ENCODE peak calls at places on chromosomes 7 and 10, in four cellular contexts. G is sigmoid colon, P is upper lobe of left lung, F is stomach. D is an unnamed sample.

GRCh38 chr7:51123322-51124021 is 193.1 kb downstream of the COBL start:
- DNase-seq in G (no peak), P (peak; percentile 48), F (no peak), D (no peak)

GRCh38 chr10:33483124-33483794 is 148.8 kb upstream of the NRP1 start:
- DNase-seq in G (no peak), P (no peak), F (no peak), D (no peak)

GRCh38 chr10:64394744-64395143 is 873.5 kb downstream of the REEP3 start:
- DNase-seq in G (no peak), P (no peak), F (no peak), D (no peak)

GRCh38 chr7:70415179-70415972 is 716.6 kb upstream of the GALNT17 start:
- DNase-seq in G (no peak), P (no peak), F (no peak), D (no peak)

GRCh38 chr7:71636329-71636728 is 504.4 kb downstream of the GALNT17 start:
- DNase-seq in G (no peak), P (peak; percentile 24), F (no peak), D (no peak)

GRCh38 chr7:130356760-130357611 is 12.4 kb downstream of the CPA5 start:
- DNase-seq in G (peak; percentile 91), P (peak; percentile 12), F (no peak), D (peak; percentile 26)

GRCh38 chr10:97882142-97883091 is 32.8 kb downstream of the GOLGA7B start:
- DNase-seq in G (no peak), P (peak; percentile 63), F (peak; percentile 74), D (no peak)

GRCh38 chr10:44335330-44336021 is 49.4 kb downstream of the CXCL12 start:
- DNase-seq in G (no peak), P (no peak), F (no peak), D (no peak)

GRCh38 chr7:14687777-14688176 is 214.8 kb downstream of the DGKB start:
- DNase-seq in G (no peak), P (no peak), F (no peak), D (no peak)

GRCh38 chr10:94038024-94038423 is 44.3 kb downstream of the PLCE1 start:
- DNase-seq in G (no peak), P (no peak), F (no peak), D (no peak)

GRCh38 chr7:1539346-1540321 is 9.1 kb downstream of the MAFK start:
- DNase-seq in G (peak; percentile 66), P (no peak), F (no peak), D (no peak)

GRCh38 chr7:150787321-150788281 is 12.6 kb downstream of the TMEM176B start:
- DNase-seq in G (no peak), P (no peak), F (no peak), D (no peak)

GRCh38 chr10:4390219-4390618 is 435.8 kb upstream of the AKR1E2 start:
- DNase-seq in G (no peak), P (no peak), F (no peak), D (no peak)

GRCh38 chr10:77431209-77431611 is 206.4 kb downstream of the KCNMA1 start:
- DNase-seq in G (no peak), P (no peak), F (no peak), D (no peak)

GRCh38 chr10:119521443-119522204 is 20.9 kb downstream of the RGS10 start:
- DNase-seq in G (no peak), P (no peak), F (no peak), D (no peak)

GRCh38 chr7:154928136-154929005 is 74.6 kb downstream of the PAXIP1 start:
- DNase-seq in G (no peak), P (no peak), F (peak; percentile 37), D (peak; percentile 40)

GRCh38 chr7:141287936-141288335 is 214.1 kb downstream of the TMEM178B start:
- DNase-seq in G (no peak), P (no peak), F (no peak), D (no peak)

GRCh38 chr10:15378569-15378968 is 7.5 kb upstream of the FAM171A1 start:
- DNase-seq in G (no peak), P (no peak), F (no peak), D (no peak)

GRCh38 chr7:96547371-96547811 is 162.3 kb downstream of the SEM1 start:
- DNase-seq in G (no peak), P (no peak), F (no peak), D (no peak)

GRCh38 chr10:23421397-23421796 is 17.5 kb upstream of the OTUD1 start:
- DNase-seq in G (no peak), P (no peak), F (no peak), D (no peak)

GRCh38 chr7:75719626-75720025 is 19.1 kb downstream of the HIP1 start:
- DNase-seq in G (no peak), P (no peak), F (no peak), D (no peak)

GRCh38 chr10:122514045-122514840 is 46.3 kb upstream of the DMBT1 start:
- DNase-seq in G (no peak), P (no peak), F (no peak), D (no peak)

GRCh38 chr10:96850825-96851224 is 18.7 kb downstream of the LCOR start:
- DNase-seq in G (no peak), P (no peak), F (no peak), D (no peak)

GRCh38 chr7:50502001-50502684 is 52.0 kb upstream of the FIGNL1 start:
- DNase-seq in G (peak; percentile 95), P (no peak), F (no peak), D (peak; percentile 55)

GRCh38 chr10:132960071-132960472 is 17.7 kb upstream of the CFAP46 start:
- DNase-seq in G (peak; percentile 58), P (no peak), F (no peak), D (no peak)

GRCh38 chr10:110919971-110920881 is 822 bp downstream of the SHOC2 start:
- DNase-seq in G (peak; percentile 73), P (peak; percentile 52), F (no peak), D (peak; percentile 34)

GRCh38 chr10:50552308-50552707 is 71.4 kb downstream of the SGMS1 start:
- DNase-seq in G (no peak), P (no peak), F (no peak), D (no peak)

GRCh38 chr10:60943372-60944158 is 420 bp downstream of the RHOBTB1 start:
- DNase-seq in G (peak; percentile 86), P (peak; percentile 65), F (peak; percentile 66), D (peak; percentile 55)

GRCh38 chr7:132399367-132399766 is 176.9 kb downstream of the PLXNA4 start:
- DNase-seq in G (no peak), P (no peak), F (no peak), D (no peak)

GRCh38 chr7:126856691-126857291 is 395.9 kb downstream of the GRM8 start:
- DNase-seq in G (no peak), P (no peak), F (no peak), D (no peak)

GRCh38 chr7:50628469-50629084 is 63.4 kb upstream of the DDC start:
- DNase-seq in G (no peak), P (no peak), F (no peak), D (no peak)

GRCh38 chr10:27601519-27601918 is 97.4 kb downstream of the RAB18 start:
- DNase-seq in G (no peak), P (no peak), F (no peak), D (no peak)

GRCh38 chr10:29163746-29164145 is 125.1 kb upstream of the LYZL1 start:
- DNase-seq in G (no peak), P (no peak), F (no peak), D (no peak)

GRCh38 chr7:123863461-123863860 is 18.5 kb downstream of the HYAL4 start:
- DNase-seq in G (no peak), P (no peak), F (no peak), D (no peak)

GRCh38 chr10:103534621-103535498 is 41.4 kb downstream of the NEURL1 start:
- DNase-seq in G (no peak), P (no peak), F (peak; percentile 16), D (no peak)

GRCh38 chr10:5512331-5512730 is 12.4 kb upstream of the CALML3 start:
- DNase-seq in G (peak; percentile 29), P (no peak), F (no peak), D (no peak)

GRCh38 chr10:5509691-5510090 is 10.3 kb upstream of the CALML5 start:
- DNase-seq in G (peak; percentile 19), P (no peak), F (no peak), D (no peak)

GRCh38 chr10:5511885-5512280 is 12.5 kb upstream of the CALML5 start:
- DNase-seq in G (peak; percentile 42), P (no peak), F (no peak), D (no peak)

GRCh38 chr10:5510281-5511072 is 11.1 kb upstream of the CALML5 start:
- DNase-seq in G (peak; percentile 68), P (no peak), F (no peak), D (no peak)

GRCh38 chr10:5511231-5511884 is 12.0 kb upstream of the CALML5 start:
- DNase-seq in G (peak; percentile 52), P (no peak), F (no peak), D (no peak)
- H3K4me1 ChIP-seq in G (no peaks in the 10 kb centered on the region), P (peaks cover 5% of the 10 kb centered on the region), F (no peaks in the 10 kb centered on the region), D (no peaks in the 10 kb centered on the region)

GRCh38 chr10:116718058-116718457 is 24.3 kb downstream of the HSPA12A start:
- DNase-seq in G (peak; percentile 15), P (no peak), F (no peak), D (no peak)

GRCh38 chr10:116716381-116716780 is 26.0 kb downstream of the HSPA12A start:
- DNase-seq in G (peak; percentile 67), P (no peak), F (no peak), D (no peak)

GRCh38 chr10:116713846-116714245 is 28.5 kb downstream of the HSPA12A start:
- DNase-seq in G (no peak), P (no peak), F (no peak), D (no peak)

GRCh38 chr10:116715839-116716377 is 26.5 kb downstream of the HSPA12A start:
- DNase-seq in G (peak; percentile 48), P (no peak), F (no peak), D (no peak)

GRCh38 chr10:116715396-116715795 is 27.0 kb downstream of the HSPA12A start:
- DNase-seq in G (no peak), P (no peak), F (no peak), D (no peak)
- TF ChIP-seq CTCF in G (no peak), P (no peak), F (no peak), D (no peak)

GRCh38 chr7:44150966-44151678 is 10.0 kb upstream of the MYL7 start:
- DNase-seq in G (no peak), P (no peak), F (no peak), D (no peak)
- TF ChIP-seq POLR2AphosphoS5 in G (no peak), P (no peak), F (no peak), D (no peak)

GRCh38 chr7:100372256-100372655 is 1.0 kb upstream of the PILRA start:
- DNase-seq in G (no peak), P (peak; percentile 66), F (no peak), D (no peak)

GRCh38 chr7:100371561-100372171 is 1.6 kb upstream of the PILRA start:
- DNase-seq in G (no peak), P (no peak), F (no peak), D (no peak)

GRCh38 chr7:100369105-100369504 is 4.2 kb upstream of the PILRA start:
- DNase-seq in G (peak; percentile 83), P (peak; percentile 90), F (peak; percentile 58), D (peak; percentile 75)

GRCh38 chr7:100370746-100371145 is 2.5 kb upstream of the PILRA start:
- DNase-seq in G (no peak), P (no peak), F (no peak), D (no peak)

GRCh38 chr7:100370303-100370702 is 3.0 kb upstream of the PILRA start:
- DNase-seq in G (no peak), P (no peak), F (no peak), D (no peak)
- H3K4me1 ChIP-seq in G (no peaks in the 10 kb centered on the region), P (peaks cover 18% of the 10 kb centered on the region), F (no peaks in the 10 kb centered on the region), D (no peaks in the 10 kb centered on the region)

D was measured in transverse colon.